ENCODE peak calls at places on chromosomes 7 and 10, in five cellular contexts. One of them, this sample, is unnamed. For H3K4me1, the result is how much of the 10 kb centered on the place peaks cover.

GRCh38 chr7:127761196-127761595 is 109.2 kb downstream of the SND1 start:
- DNase-seq in RWPE2: no peak
- DNase-seq in mucosa of descending colon: no peak
- DNase-seq in right atrium auricular region: no peak
- DNase-seq in CD8-positive, alpha-beta T cell: no peak
- DNase-seq in this sample: no peak

GRCh38 chr7:92595281-92595680 is 5.1 kb upstream of the FAM133B start:
- DNase-seq in RWPE2: no peak
- DNase-seq in right atrium auricular region: no peak
- DNase-seq in mucosa of descending colon: no peak
- DNase-seq in CD8-positive, alpha-beta T cell: no peak
- DNase-seq in this sample: no peak

GRCh38 chr10:102965455-102965854 is 47.4 kb downstream of the CNNM2 start:
- DNase-seq in right atrium auricular region: no peak
- DNase-seq in RWPE2: no peak
- DNase-seq in mucosa of descending colon: no peak
- DNase-seq in CD8-positive, alpha-beta T cell: no peak
- DNase-seq in this sample: no peak

GRCh38 chr7:101598422-101598957 is 30.6 kb downstream of the MYL10 start:
- DNase-seq in CD8-positive, alpha-beta T cell: no peak
- DNase-seq in right atrium auricular region: no peak
- DNase-seq in mucosa of descending colon: peak
- DNase-seq in RWPE2: peak
- DNase-seq in this sample: no peak

GRCh38 chr7:93178213-93178612 is 30.0 kb upstream of the SAMD9L start:
- DNase-seq in mucosa of descending colon: no peak
- DNase-seq in right atrium auricular region: no peak
- DNase-seq in RWPE2: no peak
- DNase-seq in CD8-positive, alpha-beta T cell: no peak
- DNase-seq in this sample: no peak

GRCh38 chr7:154881046-154881445 is 121.9 kb downstream of the PAXIP1 start:
- DNase-seq in right atrium auricular region: no peak
- DNase-seq in RWPE2: no peak
- DNase-seq in mucosa of descending colon: no peak
- DNase-seq in CD8-positive, alpha-beta T cell: no peak
- DNase-seq in this sample: no peak

GRCh38 chr10:122879339-122880273 is at the start of gene FAM24B:
- DNase-seq in mucosa of descending colon: peak
- DNase-seq in CD8-positive, alpha-beta T cell: peak
- DNase-seq in right atrium auricular region: peak
- DNase-seq in RWPE2: peak
- DNase-seq in this sample: no peak

GRCh38 chr10:2920638-2921037 is 146.7 kb upstream of the PFKP start:
- DNase-seq in right atrium auricular region: no peak
- DNase-seq in mucosa of descending colon: peak
- DNase-seq in CD8-positive, alpha-beta T cell: no peak
- DNase-seq in RWPE2: no peak
- DNase-seq in this sample: no peak

GRCh38 chr7:102152672-102153585 is 133.7 kb upstream of the SH2B2 start:
- DNase-seq in right atrium auricular region: no peak
- DNase-seq in mucosa of descending colon: peak
- DNase-seq in CD8-positive, alpha-beta T cell: no peak
- DNase-seq in RWPE2: peak
- DNase-seq in this sample: peak

GRCh38 chr10:88960854-88961253 is 8.3 kb upstream of the ACTA2 start:
- DNase-seq in mucosa of descending colon: no peak
- DNase-seq in CD8-positive, alpha-beta T cell: no peak
- DNase-seq in RWPE2: no peak
- DNase-seq in right atrium auricular region: no peak
- DNase-seq in this sample: no peak

DNA sequence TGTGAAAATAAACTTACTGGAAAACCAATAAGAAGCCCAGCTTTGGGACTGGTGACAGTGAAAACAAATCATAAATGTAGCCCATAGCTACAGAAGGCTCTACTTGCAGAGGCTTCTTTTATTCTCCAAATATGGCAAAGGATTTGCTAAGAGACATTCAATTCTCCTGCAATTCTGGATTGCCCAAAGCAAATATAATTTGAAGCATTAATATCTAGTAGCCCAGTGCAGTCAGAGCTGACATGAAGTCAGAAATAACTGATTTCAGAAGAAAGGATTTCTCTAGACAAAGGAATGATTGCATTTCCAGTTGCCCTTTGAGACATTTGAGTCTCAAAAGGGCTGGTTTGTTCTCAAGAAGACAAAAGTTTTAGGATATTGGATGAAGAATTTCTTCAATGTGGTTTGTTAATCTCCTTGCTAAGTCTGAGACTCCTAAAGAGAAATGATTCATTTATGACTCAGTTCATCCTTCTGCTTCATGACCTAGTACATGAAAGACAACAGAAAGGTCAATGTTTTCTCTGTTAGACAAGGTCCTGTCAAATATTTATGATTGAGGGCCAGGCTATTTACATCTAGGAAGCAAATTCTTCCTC is 27.8 kb downstream of the PPP1R3C start:
- DNase-seq in RWPE2: no peak
- DNase-seq in right atrium auricular region: no peak
- DNase-seq in mucosa of descending colon: no peak
- DNase-seq in CD8-positive, alpha-beta T cell: no peak
- DNase-seq in this sample: no peak
- H3K4me1 ChIP-seq in RWPE2: under half
- H3K4me1 ChIP-seq in right atrium auricular region: half or more
- H3K4me1 ChIP-seq in mucosa of descending colon: under half
- H3K4me1 ChIP-seq in CD8-positive, alpha-beta T cell: under half
- H3K4me1 ChIP-seq in this sample: under half

GRCh38 chr10:78760463-78761240 is 308.1 kb upstream of the ZMIZ1 start:
- DNase-seq in CD8-positive, alpha-beta T cell: no peak
- DNase-seq in mucosa of descending colon: no peak
- DNase-seq in right atrium auricular region: no peak
- DNase-seq in RWPE2: no peak
- DNase-seq in this sample: no peak
- H3K4me1 ChIP-seq in CD8-positive, alpha-beta T cell: under half
- H3K4me1 ChIP-seq in mucosa of descending colon: under half
- H3K4me1 ChIP-seq in right atrium auricular region: under half
- H3K4me1 ChIP-seq in RWPE2: under half
- H3K4me1 ChIP-seq in this sample: under half

DNA sequence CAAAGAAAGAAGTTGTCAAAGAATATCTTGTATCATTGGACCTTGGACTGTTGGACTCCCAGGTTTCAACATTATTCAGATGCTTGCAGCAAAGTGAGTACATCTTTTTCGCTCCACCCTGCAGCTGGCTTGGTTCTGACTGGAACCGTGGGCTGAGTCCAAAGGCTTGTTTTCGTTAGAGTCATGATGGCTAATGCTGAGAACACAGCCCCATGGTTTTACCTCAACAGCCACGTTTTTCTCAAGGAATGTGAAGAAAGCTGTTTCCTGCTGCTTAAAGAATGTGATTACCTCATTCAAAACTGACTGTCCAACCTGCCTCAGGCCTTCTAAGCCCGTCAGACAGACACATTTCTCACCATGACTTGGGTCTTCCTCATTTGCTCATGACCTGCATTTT is 69.5 kb downstream of the STEAP1B start:
- DNase-seq in CD8-positive, alpha-beta T cell: no peak
- DNase-seq in mucosa of descending colon: no peak
- DNase-seq in right atrium auricular region: no peak
- DNase-seq in RWPE2: no peak
- DNase-seq in this sample: no peak
- H3K4me1 ChIP-seq in CD8-positive, alpha-beta T cell: under half
- H3K4me1 ChIP-seq in mucosa of descending colon: under half
- H3K4me1 ChIP-seq in right atrium auricular region: under half
- H3K4me1 ChIP-seq in RWPE2: under half
- H3K4me1 ChIP-seq in this sample: under half

GRCh38 chr10:45197816-45198595 is 117.4 kb downstream of the OR13A1 start:
- DNase-seq in RWPE2: no peak
- DNase-seq in CD8-positive, alpha-beta T cell: no peak
- DNase-seq in mucosa of descending colon: no peak
- DNase-seq in right atrium auricular region: no peak
- DNase-seq in this sample: no peak
- H3K4me1 ChIP-seq in RWPE2: under half
- H3K4me1 ChIP-seq in CD8-positive, alpha-beta T cell: under half
- H3K4me1 ChIP-seq in mucosa of descending colon: under half
- H3K4me1 ChIP-seq in right atrium auricular region: under half
- H3K4me1 ChIP-seq in this sample: under half

DNA sequence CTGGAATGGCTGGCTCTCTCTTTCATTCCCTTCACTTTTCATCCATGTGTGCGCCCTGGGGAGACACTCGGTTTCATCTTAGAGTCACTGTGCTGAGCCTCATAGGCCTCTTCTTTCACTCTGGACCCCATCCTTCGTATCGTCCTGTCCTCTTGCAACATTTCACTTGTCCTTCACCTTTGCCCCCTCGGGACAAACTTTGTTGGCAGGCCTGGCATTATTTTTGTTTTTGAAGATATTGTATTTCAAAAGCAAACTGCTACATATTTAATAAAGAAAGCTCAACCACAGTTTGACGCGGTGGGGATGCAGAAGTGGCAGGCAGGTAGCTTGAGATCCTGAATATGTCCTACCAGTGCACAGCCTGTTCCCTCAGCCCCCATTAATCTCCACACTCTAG is 36.6 kb downstream of the HIPK2 start:
- DNase-seq in RWPE2: no peak
- DNase-seq in CD8-positive, alpha-beta T cell: no peak
- DNase-seq in right atrium auricular region: no peak
- DNase-seq in mucosa of descending colon: no peak
- DNase-seq in this sample: no peak
- H3K4me1 ChIP-seq in RWPE2: half or more
- H3K4me1 ChIP-seq in CD8-positive, alpha-beta T cell: under half
- H3K4me1 ChIP-seq in right atrium auricular region: half or more
- H3K4me1 ChIP-seq in mucosa of descending colon: half or more
- H3K4me1 ChIP-seq in this sample: under half

GRCh38 chr10:106734220-106734619 is 430.3 kb downstream of the SORCS1 start:
- DNase-seq in mucosa of descending colon: no peak
- DNase-seq in CD8-positive, alpha-beta T cell: no peak
- DNase-seq in right atrium auricular region: no peak
- DNase-seq in RWPE2: no peak
- DNase-seq in this sample: no peak
- H3K4me1 ChIP-seq in mucosa of descending colon: under half
- H3K4me1 ChIP-seq in CD8-positive, alpha-beta T cell: under half
- H3K4me1 ChIP-seq in right atrium auricular region: under half
- H3K4me1 ChIP-seq in RWPE2: under half
- H3K4me1 ChIP-seq in this sample: under half

This sample was measured in iPS DF 6.9.